ENCODE peak calls at places on chromosomes 7 and 10, in five cellular contexts. One of them, this sample, is unnamed.

GRCh38 chr7:101363734-101364374 is 1.2 kb downstream of the COL26A1 start:
- DNase-seq in A172: peak
- DNase-seq in activated naive CD4-positive, alpha-beta T cell: peak
- DNase-seq in substantia nigra: peak
- DNase-seq in naive B cell: peak
- DNase-seq in this sample: peak

GRCh38 chr7:76507723-76508406 is 2.5 kb upstream of the UPK3B start:
- DNase-seq in A172: peak
- DNase-seq in activated naive CD4-positive, alpha-beta T cell: no peak
- DNase-seq in substantia nigra: no peak
- DNase-seq in naive B cell: no peak
- DNase-seq in this sample: no peak

GRCh38 chr10:77279207-77279606 is 358.4 kb downstream of the KCNMA1 start:
- DNase-seq in A172: no peak
- DNase-seq in activated naive CD4-positive, alpha-beta T cell: no peak
- DNase-seq in substantia nigra: no peak
- DNase-seq in naive B cell: no peak
- DNase-seq in this sample: no peak

GRCh38 chr7:80665526-80665925 is 27.1 kb downstream of the CD36 start:
- DNase-seq in A172: no peak
- DNase-seq in activated naive CD4-positive, alpha-beta T cell: no peak
- DNase-seq in substantia nigra: no peak
- DNase-seq in naive B cell: no peak
- DNase-seq in this sample: no peak

GRCh38 chr10:70843776-70844489 is 28.2 kb downstream of the SGPL1 start:
- DNase-seq in A172: no peak
- DNase-seq in activated naive CD4-positive, alpha-beta T cell: no peak
- DNase-seq in substantia nigra: no peak
- DNase-seq in naive B cell: no peak
- DNase-seq in this sample: no peak

GRCh38 chr7:141550694-141551079 is 523 bp upstream of the AGK start:
- DNase-seq in A172: no peak
- DNase-seq in activated naive CD4-positive, alpha-beta T cell: no peak
- DNase-seq in substantia nigra: no peak
- DNase-seq in naive B cell: no peak
- DNase-seq in this sample: no peak

GRCh38 chr10:44589181-44589884 is 204.4 kb upstream of the CXCL12 start:
- DNase-seq in A172: no peak
- DNase-seq in activated naive CD4-positive, alpha-beta T cell: no peak
- DNase-seq in substantia nigra: no peak
- DNase-seq in naive B cell: no peak
- DNase-seq in this sample: no peak

GRCh38 chr7:151568951-151569652 is 49.4 kb upstream of the RHEB start:
- DNase-seq in A172: no peak
- DNase-seq in activated naive CD4-positive, alpha-beta T cell: no peak
- DNase-seq in substantia nigra: no peak
- DNase-seq in naive B cell: no peak
- DNase-seq in this sample: no peak

GRCh38 chr7:139682136-139683013 is 95.4 kb downstream of the HIPK2 start:
- DNase-seq in A172: peak
- DNase-seq in activated naive CD4-positive, alpha-beta T cell: no peak
- DNase-seq in substantia nigra: no peak
- DNase-seq in naive B cell: no peak
- DNase-seq in this sample: no peak

GRCh38 chr10:87092356-87092860 is 2.2 kb downstream of the GLUD1 start:
- DNase-seq in A172: no peak
- DNase-seq in activated naive CD4-positive, alpha-beta T cell: no peak
- DNase-seq in substantia nigra: no peak
- DNase-seq in naive B cell: no peak
- DNase-seq in this sample: no peak

GRCh38 chr10:123165445-123166072 is 11.4 kb downstream of the BUB3 start:
- DNase-seq in A172: no peak
- DNase-seq in activated naive CD4-positive, alpha-beta T cell: no peak
- DNase-seq in substantia nigra: no peak
- DNase-seq in naive B cell: no peak
- DNase-seq in this sample: no peak

GRCh38 chr10:25017247-25017590 is 807 bp downstream of the THNSL1 start:
- DNase-seq in A172: no peak
- DNase-seq in activated naive CD4-positive, alpha-beta T cell: no peak
- DNase-seq in substantia nigra: no peak
- DNase-seq in naive B cell: no peak
- DNase-seq in this sample: peak

GRCh38 chr10:110512461-110513187 is 14.9 kb downstream of the DUSP5 start:
- DNase-seq in A172: peak
- DNase-seq in activated naive CD4-positive, alpha-beta T cell: no peak
- DNase-seq in substantia nigra: no peak
- DNase-seq in naive B cell: no peak
- DNase-seq in this sample: no peak

GRCh38 chr10:36269222-36269621 is 627.1 kb upstream of the FZD8 start:
- DNase-seq in A172: no peak
- DNase-seq in activated naive CD4-positive, alpha-beta T cell: no peak
- DNase-seq in substantia nigra: no peak
- DNase-seq in naive B cell: no peak
- DNase-seq in this sample: no peak

GRCh38 chr10:71573562-71574300 is 145.8 kb downstream of the C10orf105 start:
- DNase-seq in A172: no peak
- DNase-seq in activated naive CD4-positive, alpha-beta T cell: no peak
- DNase-seq in substantia nigra: no peak
- DNase-seq in naive B cell: no peak
- DNase-seq in this sample: no peak

GRCh38 chr7:42170724-42171123 is 66.3 kb downstream of the GLI3 start:
- DNase-seq in A172: peak
- DNase-seq in activated naive CD4-positive, alpha-beta T cell: no peak
- DNase-seq in substantia nigra: no peak
- DNase-seq in naive B cell: no peak
- DNase-seq in this sample: no peak

GRCh38 chr7:51102828-51103227 is 213.8 kb downstream of the COBL start:
- DNase-seq in A172: no peak
- DNase-seq in activated naive CD4-positive, alpha-beta T cell: no peak
- DNase-seq in substantia nigra: no peak
- DNase-seq in naive B cell: no peak
- DNase-seq in this sample: no peak

GRCh38 chr10:44775402-44775741 is 135.8 kb upstream of the TMEM72 start:
- DNase-seq in A172: no peak
- DNase-seq in activated naive CD4-positive, alpha-beta T cell: no peak
- DNase-seq in substantia nigra: no peak
- DNase-seq in naive B cell: no peak
- DNase-seq in this sample: no peak

GRCh38 chr10:5951721-5952407 is 25.5 kb downstream of the IL15RA start:
- DNase-seq in A172: no peak
- DNase-seq in activated naive CD4-positive, alpha-beta T cell: no peak
- DNase-seq in substantia nigra: no peak
- DNase-seq in naive B cell: no peak
- DNase-seq in this sample: no peak

GRCh38 chr10:113471241-113471996 is 81.4 kb upstream of the HABP2 start:
- DNase-seq in A172: no peak
- DNase-seq in activated naive CD4-positive, alpha-beta T cell: no peak
- DNase-seq in substantia nigra: no peak
- DNase-seq in naive B cell: no peak
- DNase-seq in this sample: no peak

GRCh38 chr7:137909042-137909441 is 62.3 kb upstream of the DGKI start:
- DNase-seq in A172: no peak
- DNase-seq in activated naive CD4-positive, alpha-beta T cell: no peak
- DNase-seq in substantia nigra: peak
- DNase-seq in naive B cell: no peak
- DNase-seq in this sample: no peak

GRCh38 chr7:4242706-4243105 is 439.4 kb upstream of the FOXK1 start:
- DNase-seq in A172: no peak
- DNase-seq in activated naive CD4-positive, alpha-beta T cell: no peak
- DNase-seq in substantia nigra: no peak
- DNase-seq in naive B cell: no peak
- DNase-seq in this sample: no peak

GRCh38 chr10:132701846-132702190 is 84.1 kb downstream of the NKX6-2 start:
- DNase-seq in A172: no peak
- DNase-seq in activated naive CD4-positive, alpha-beta T cell: no peak
- DNase-seq in substantia nigra: no peak
- DNase-seq in naive B cell: no peak
- DNase-seq in this sample: no peak

GRCh38 chr10:31112961-31113360 is 81.3 kb upstream of the ZNF438 start:
- DNase-seq in A172: no peak
- DNase-seq in activated naive CD4-positive, alpha-beta T cell: no peak
- DNase-seq in substantia nigra: no peak
- DNase-seq in naive B cell: no peak
- DNase-seq in this sample: no peak

GRCh38 chr10:97781541-97782331 is 9.9 kb upstream of the SFRP5 start:
- DNase-seq in A172: no peak
- DNase-seq in activated naive CD4-positive, alpha-beta T cell: no peak
- DNase-seq in substantia nigra: no peak
- DNase-seq in naive B cell: no peak
- DNase-seq in this sample: peak

GRCh38 chr10:80371462-80371861 is 14.9 kb downstream of the DYDC2 start:
- DNase-seq in A172: no peak
- DNase-seq in activated naive CD4-positive, alpha-beta T cell: no peak
- DNase-seq in substantia nigra: no peak
- DNase-seq in naive B cell: no peak
- DNase-seq in this sample: no peak

GRCh38 chr7:150993511-150993910 is 2.7 kb downstream of the NOS3 start:
- DNase-seq in A172: no peak
- DNase-seq in activated naive CD4-positive, alpha-beta T cell: no peak
- DNase-seq in substantia nigra: no peak
- DNase-seq in naive B cell: no peak
- DNase-seq in this sample: no peak

GRCh38 chr7:34354906-34355305 is 303.1 kb upstream of the NPSR1 start:
- DNase-seq in A172: peak
- DNase-seq in activated naive CD4-positive, alpha-beta T cell: no peak
- DNase-seq in substantia nigra: no peak
- DNase-seq in naive B cell: no peak
- DNase-seq in this sample: no peak

GRCh38 chr10:104273899-104274575 is 5.1 kb downstream of the GSTO2 start:
- DNase-seq in A172: no peak
- DNase-seq in activated naive CD4-positive, alpha-beta T cell: no peak
- DNase-seq in substantia nigra: no peak
- DNase-seq in naive B cell: no peak
- DNase-seq in this sample: no peak

GRCh38 chr10:36023939-36024338 is 381.8 kb upstream of the FZD8 start:
- DNase-seq in A172: peak
- DNase-seq in activated naive CD4-positive, alpha-beta T cell: no peak
- DNase-seq in substantia nigra: no peak
- DNase-seq in naive B cell: no peak
- DNase-seq in this sample: no peak

GRCh38 chr7:32494946-32495297 is 367 bp upstream of the AVL9 start:
- DNase-seq in A172: no peak
- DNase-seq in activated naive CD4-positive, alpha-beta T cell: no peak
- DNase-seq in substantia nigra: no peak
- DNase-seq in naive B cell: no peak
- DNase-seq in this sample: no peak

GRCh38 chr7:45238806-45239205 is 81.2 kb downstream of the RAMP3 start:
- DNase-seq in A172: no peak
- DNase-seq in activated naive CD4-positive, alpha-beta T cell: no peak
- DNase-seq in substantia nigra: no peak
- DNase-seq in naive B cell: no peak
- DNase-seq in this sample: no peak

This sample was measured in CD4-positive, CD25-positive, alpha-beta regulatory T cell.